ENCODE peak calls at places on chromosome 3, in ten cellular contexts. A, P, Q, J, N, K, W, X, H and S are unnamed samples.

GRCh38 chr3:179292440-179292839 is 30.4 kb upstream of the ZNF639 start:
- DNase-seq in A (no peak), P (no peak), Q (no peak), J (no peak), N (no peak), K (no peak), W (no peak), X (no peak), H (no peak), S (no peak)

GRCh38 chr3:107064445-107065060 is 312.7 kb upstream of the CCDC54 start:
- DNase-seq in A (no peak), P (peak), Q (peak), J (peak), N (peak), K (peak), W (peak), X (peak), H (no peak), S (peak)

GRCh38 chr3:79558943-79559342 is 208.9 kb downstream of the ROBO1 start:
- DNase-seq in A (no peak), P (no peak), Q (no peak), J (no peak), N (no peak), K (no peak), W (no peak), X (no peak), H (no peak), S (no peak)

GRCh38 chr3:101138817-101139216 is 145.6 kb upstream of the ABI3BP start:
- DNase-seq in A (no peak), P (no peak), Q (no peak), J (no peak), N (peak), K (no peak), W (no peak), X (no peak), H (no peak), S (no peak)

GRCh38 chr3:71397046-71397445 is 186.5 kb downstream of the FOXP1 start:
- DNase-seq in A (no peak), P (peak), Q (no peak), J (no peak), N (peak), K (peak), W (peak), X (peak), H (no peak), S (peak)

GRCh38 chr3:55690746-55691540 is 203.8 kb upstream of the WNT5A start:
- DNase-seq in A (no peak), P (no peak), Q (no peak), J (no peak), N (peak), K (no peak), W (no peak), X (no peak), H (no peak), S (no peak)

GRCh38 chr3:44835684-44836083 is 26.0 kb upstream of the TMEM42 start:
- DNase-seq in A (no peak), P (no peak), Q (no peak), J (no peak), N (no peak), K (no peak), W (no peak), X (no peak), H (no peak), S (no peak)

GRCh38 chr3:18445421-18446066 is 20.4 kb upstream of the SATB1 start:
- DNase-seq in A (no peak), P (no peak), Q (no peak), J (no peak), N (peak), K (no peak), W (peak), X (peak), H (no peak), S (no peak)

GRCh38 chr3:140922634-140923033 is 19.0 kb upstream of the SLC25A36 start:
- DNase-seq in A (no peak), P (peak), Q (no peak), J (peak), N (peak), K (no peak), W (no peak), X (no peak), H (no peak), S (peak)

GRCh38 chr3:37114251-37115145 is 59.9 kb downstream of the LRRFIP2 start:
- DNase-seq in A (no peak), P (no peak), Q (peak), J (no peak), N (no peak), K (no peak), W (no peak), X (no peak), H (peak), S (peak)

GRCh38 chr3:69079269-69080159 is 651 bp downstream of the UBA3 start:
- DNase-seq in A (no peak), P (no peak), Q (no peak), J (no peak), N (peak), K (peak), W (no peak), X (no peak), H (no peak), S (no peak)

GRCh38 chr3:100105536-100105935 is 8.8 kb downstream of the FILIP1L start:
- DNase-seq in A (no peak), P (no peak), Q (no peak), J (no peak), N (no peak), K (no peak), W (no peak), X (no peak), H (no peak), S (no peak)

GRCh38 chr3:81732642-81733041 is 28.8 kb downstream of the GBE1 start:
- DNase-seq in A (no peak), P (no peak), Q (no peak), J (no peak), N (no peak), K (no peak), W (no peak), X (no peak), H (no peak), S (no peak)

GRCh38 chr3:81728766-81729544 is 32.5 kb downstream of the GBE1 start:
- DNase-seq in A (no peak), P (no peak), Q (no peak), J (no peak), N (no peak), K (no peak), W (no peak), X (no peak), H (no peak), S (peak)

GRCh38 chr3:81740731-81741130 is 20.7 kb downstream of the GBE1 start:
- DNase-seq in A (no peak), P (no peak), Q (no peak), J (no peak), N (no peak), K (no peak), W (no peak), X (no peak), H (no peak), S (no peak)

GRCh38 chr3:81735334-81735733 is 26.1 kb downstream of the GBE1 start:
- DNase-seq in A (no peak), P (no peak), Q (no peak), J (no peak), N (no peak), K (no peak), W (no peak), X (no peak), H (no peak), S (no peak)

DNA sequence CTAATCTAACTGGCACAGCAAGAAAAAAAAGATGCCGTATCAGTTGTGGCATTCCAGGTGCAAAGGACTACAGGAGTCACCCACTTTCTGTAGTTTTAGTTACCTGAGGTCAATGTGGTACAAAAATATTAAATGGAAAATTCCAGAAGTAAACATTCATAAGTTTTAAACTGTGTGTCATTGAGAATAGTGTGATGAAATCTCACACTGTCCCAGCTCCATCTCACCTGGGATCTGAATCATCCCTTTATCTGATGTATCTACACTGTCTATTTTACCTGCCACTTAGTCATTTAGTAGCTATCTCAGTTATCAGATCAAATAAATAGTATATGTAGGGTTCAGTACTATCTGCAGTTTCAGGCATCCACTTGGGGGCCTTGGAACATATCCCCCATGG is 26.7 kb downstream of the GBE1 start:
- DNase-seq in A (no peak), P (no peak), Q (no peak), J (no peak), N (no peak), K (no peak), W (no peak), X (no peak), H (no peak), S (no peak)
- TF ChIP-seq CTCF in A (no peak), P (no peak), Q (no peak), J (no peak), N (no peak), K (no peak), W (no peak), X (no peak), H (no peak), S (no peak)

GRCh38 chr3:138948371-138949001 is 1.5 kb downstream of the FOXL2NB start:
- DNase-seq in A (no peak), P (no peak), Q (no peak), J (no peak), N (no peak), K (no peak), W (no peak), X (no peak), H (no peak), S (no peak)
- H3K4me3 ChIP-seq in A (no peak), P (no peak), Q (no peak), J (no peak), N (no peak), K (no peak), W (no peak), X (no peak), H (no peak), S (no peak)

DNA sequence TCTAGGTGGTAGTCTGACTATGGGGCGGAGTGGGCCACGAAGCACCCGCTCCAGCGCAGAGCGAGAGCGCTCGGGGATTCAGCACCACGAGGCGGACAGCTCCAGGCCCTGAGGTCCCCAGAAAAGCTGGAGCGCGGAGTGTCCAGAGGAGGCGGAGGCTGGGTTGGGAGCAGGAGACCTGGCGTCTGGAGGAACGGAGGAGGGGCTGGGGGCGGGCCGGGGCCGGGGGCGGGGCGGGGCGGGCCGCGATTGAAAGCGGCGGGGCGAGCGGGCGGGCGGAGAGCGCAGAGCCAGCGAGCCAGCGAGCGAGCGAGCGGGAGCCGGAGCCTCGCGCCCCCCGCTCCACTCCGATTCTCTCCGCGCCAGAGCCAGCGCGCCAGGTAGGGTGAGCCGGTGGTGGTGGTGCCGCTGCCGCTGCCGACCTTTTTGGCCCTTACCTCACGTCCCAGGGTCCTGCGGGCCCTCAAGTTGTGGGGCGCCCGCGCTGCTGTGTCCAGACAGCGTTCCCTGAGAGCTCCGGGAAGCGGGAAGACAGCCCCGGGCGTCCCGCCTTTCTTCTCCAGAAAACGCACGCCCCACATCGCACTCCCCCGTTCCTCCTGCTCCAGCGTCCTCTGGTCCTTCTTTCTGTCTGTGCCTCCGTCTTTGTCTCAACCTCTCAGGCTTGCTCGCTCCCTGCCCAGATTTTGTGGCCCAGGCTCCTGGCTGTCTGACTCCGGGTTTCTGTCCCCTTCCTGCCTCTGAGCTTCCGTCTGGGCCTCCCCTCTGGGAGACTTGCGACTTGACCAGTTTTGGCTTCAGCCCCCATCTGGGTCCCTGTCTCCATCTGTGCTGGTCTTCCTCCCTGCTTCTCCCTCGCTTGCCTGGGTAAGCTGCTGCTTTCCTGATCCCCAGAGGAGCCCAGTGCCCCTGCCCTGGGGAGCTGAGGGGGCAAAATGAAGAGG is at the start of gene GRM2:
- DNase-seq in A (peak), P (no peak), Q (peak), J (peak), N (peak), K (peak), W (peak), X (peak), H (no peak), S (peak)
- TF ChIP-seq CTCF in A (no peak), P (no peak), Q (peak), J (peak), N (no peak), K (no peak), W (no peak), X (no peak), H (peak), S (peak)

DNA sequence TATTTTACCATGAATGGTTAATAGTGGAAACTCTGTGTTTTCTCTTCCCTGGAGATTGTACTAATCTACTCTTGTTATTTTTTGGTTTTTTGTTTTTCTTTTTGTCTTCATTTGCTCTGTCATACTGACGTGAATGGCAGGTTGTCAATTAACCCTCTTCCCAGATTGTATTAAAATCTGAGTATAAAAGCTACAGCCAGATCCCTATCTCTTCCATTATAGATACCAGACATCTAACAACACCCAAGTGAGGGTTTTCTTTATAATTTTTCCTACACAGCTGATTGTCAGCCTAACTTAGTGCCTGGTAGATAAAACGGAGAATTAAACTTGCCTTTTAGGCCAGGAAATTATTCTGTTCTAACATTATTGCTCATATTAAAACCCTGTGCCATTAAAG is 162.6 kb downstream of the IL5RA start:
- DNase-seq in A (no peak), P (no peak), Q (no peak), J (no peak), N (no peak), K (no peak), W (no peak), X (no peak), H (no peak), S (no peak)
- H3K4me3 ChIP-seq in A (no peak), P (no peak), Q (no peak), J (no peak), N (no peak), K (no peak), W (no peak), X (no peak), H (no peak), S (no peak)